ENCODE peak calls at places on chromosomes 6 and 20, in four cellular contexts. One of them, this sample, is unnamed.

GRCh38 chr20:2136275-2136674 is 34.6 kb downstream of the STK35 start:
- DNase-seq in iris pigment epithelial cell: no peak
- DNase-seq in neural crest cell: no peak
- DNase-seq in K562: no peak
- DNase-seq in this sample: no peak

GRCh38 chr6:27752038-27752885 is 159.9 kb downstream of the OR2B2 start:
- DNase-seq in iris pigment epithelial cell: peak
- DNase-seq in K562: peak
- DNase-seq in neural crest cell: peak
- DNase-seq in this sample: peak

GRCh38 chr6:160667854-160668481 is 3.9 kb upstream of the LPA start:
- DNase-seq in K562: peak
- DNase-seq in iris pigment epithelial cell: peak
- DNase-seq in neural crest cell: peak
- DNase-seq in this sample: peak

GRCh38 chr6:46651006-46651405 is 1.6 kb downstream of the CYP39A1 start:
- DNase-seq in iris pigment epithelial cell: peak
- DNase-seq in neural crest cell: no peak
- DNase-seq in K562: no peak
- DNase-seq in this sample: no peak

GRCh38 chr6:41768545-41769308 is 11.0 kb downstream of the FRS3 start:
- DNase-seq in K562: peak
- DNase-seq in neural crest cell: no peak
- DNase-seq in iris pigment epithelial cell: no peak
- DNase-seq in this sample: no peak

GRCh38 chr6:166589786-166590574 is 3.5 kb upstream of the RAMACL start:
- DNase-seq in neural crest cell: no peak
- DNase-seq in iris pigment epithelial cell: peak
- DNase-seq in K562: no peak
- DNase-seq in this sample: no peak

GRCh38 chr6:3023663-3024483 is 24.2 kb downstream of the NQO2 start:
- DNase-seq in iris pigment epithelial cell: peak
- DNase-seq in K562: peak
- DNase-seq in neural crest cell: peak
- DNase-seq in this sample: peak

GRCh38 chr6:27617700-27618689 is 145.1 kb upstream of the ZNF184 start:
- DNase-seq in iris pigment epithelial cell: peak
- DNase-seq in K562: peak
- DNase-seq in neural crest cell: no peak
- DNase-seq in this sample: peak

GRCh38 chr6:84575264-84575663 is 189.1 kb downstream of the TBX18 start:
- DNase-seq in neural crest cell: no peak
- DNase-seq in iris pigment epithelial cell: peak
- DNase-seq in K562: no peak
- DNase-seq in this sample: no peak

GRCh38 chr20:36341331-36342020 is 35.3 kb downstream of the DLGAP4 start:
- DNase-seq in neural crest cell: no peak
- DNase-seq in iris pigment epithelial cell: no peak
- DNase-seq in K562: no peak
- DNase-seq in this sample: no peak

This sample was measured in HEK293T.